ENCODE peak calls at places on chromosome 4, in six cellular contexts. G is progenitor cell of endocrine pancreas, U is PC-3, E is body of pancreas, I is epithelial cell of esophagus, P is RWPE1. Y is an unnamed sample.

GRCh38 chr4:21768349-21769310 is 179.9 kb downstream of the KCNIP4 start:
- DNase-seq in P (peak; percentile 29), I (peak; percentile 65), G (no peak), U (peak; percentile 60), E (no peak), Y (no peak)

GRCh38 chr4:182938213-182938645 is 21.0 kb upstream of the DCTD start:
- DNase-seq in I (peak; percentile 68), U (peak; percentile 75), G (peak; percentile 70), E (peak; percentile 76), P (peak; percentile 68), Y (no peak)

GRCh38 chr4:187840814-187841213 is 154.8 kb upstream of the ZFP42 start:
- DNase-seq in U (peak; percentile 2), E (no peak), G (no peak), P (no peak), I (peak; percentile 31), Y (no peak)

GRCh38 chr4:576991-577498 is 950 bp upstream of the TMEM271 start:
- DNase-seq in G (no peak), P (no peak), I (no peak), U (no peak), E (no peak), Y (no peak)

GRCh38 chr4:35649784-35650183 is 594.5 kb downstream of the ARAP2 start:
- DNase-seq in U (no peak), E (no peak), G (no peak), I (peak; percentile 21), P (no peak), Y (no peak)

GRCh38 chr4:19486400-19486799 is 765.3 kb upstream of the SLIT2 start:
- DNase-seq in E (no peak), I (peak; percentile 30), P (no peak), U (peak; percentile 53), G (no peak), Y (no peak)

GRCh38 chr4:144714166-144714565 is 68.2 kb downstream of the HHIP start:
- DNase-seq in E (no peak), I (peak; percentile 68), P (peak; percentile 20), U (peak; percentile 65), G (no peak), Y (no peak)

GRCh38 chr4:6898763-6899162 is 10.9 kb upstream of the TBC1D14 start:
- DNase-seq in G (no peak), I (no peak), E (no peak), P (no peak), U (no peak), Y (no peak)

GRCh38 chr4:150461957-150462356 is 120.0 kb upstream of the MAB21L2 start:
- DNase-seq in P (no peak), G (no peak), E (no peak), I (no peak), U (no peak), Y (no peak)

GRCh38 chr4:142656178-142656577 is 189.9 kb downstream of the INPP4B start:
- DNase-seq in G (no peak), U (no peak), P (no peak), I (peak; percentile 20), E (no peak), Y (no peak)

GRCh38 chr4:184309241-184310170 is 91.8 kb upstream of the ENPP6 start:
- DNase-seq in U (no peak), G (no peak), I (no peak), E (no peak), P (no peak), Y (no peak)

GRCh38 chr4:182310316-182310715 is 67.1 kb downstream of the TENM3 start:
- DNase-seq in G (no peak), E (no peak), I (no peak), U (no peak), P (no peak), Y (no peak)

GRCh38 chr4:11912886-11913285 is 484.2 kb upstream of the HS3ST1 start:
- DNase-seq in P (peak; percentile 62), G (no peak), U (peak; percentile 67), I (peak; percentile 70), E (no peak), Y (no peak)

GRCh38 chr4:188869581-188869980 is 730.3 kb downstream of the TRIML1 start:
- DNase-seq in G (no peak), P (no peak), E (no peak), I (no peak), U (no peak), Y (no peak)

GRCh38 chr4:102629686-102630085 is 128.5 kb downstream of the NFKB1 start:
- DNase-seq in E (no peak), I (no peak), G (no peak), P (no peak), U (no peak), Y (no peak)

GRCh38 chr4:102625232-102625930 is 124.2 kb downstream of the NFKB1 start:
- DNase-seq in U (peak; percentile 38), P (no peak), E (no peak), I (peak; percentile 68), G (no peak), Y (no peak)

GRCh38 chr4:102631616-102632015 is 129.2 kb downstream of the MANBA start:
- DNase-seq in P (no peak), E (no peak), U (no peak), G (no peak), I (no peak), Y (no peak)

GRCh38 chr4:102632236-102632635 is 128.5 kb downstream of the MANBA start:
- DNase-seq in P (no peak), U (no peak), E (no peak), I (no peak), G (no peak), Y (no peak)

GRCh38 chr4:102627831-102628523 is 126.8 kb downstream of the NFKB1 start:
- DNase-seq in I (peak; percentile 93), G (no peak), U (peak; percentile 91), E (no peak), P (peak; percentile 92), Y (no peak)
- TF ChIP-seq CTCF in I (no peak), G (no peak), U (no peak), E (no peak), P (no peak), Y (no peak)

DNA sequence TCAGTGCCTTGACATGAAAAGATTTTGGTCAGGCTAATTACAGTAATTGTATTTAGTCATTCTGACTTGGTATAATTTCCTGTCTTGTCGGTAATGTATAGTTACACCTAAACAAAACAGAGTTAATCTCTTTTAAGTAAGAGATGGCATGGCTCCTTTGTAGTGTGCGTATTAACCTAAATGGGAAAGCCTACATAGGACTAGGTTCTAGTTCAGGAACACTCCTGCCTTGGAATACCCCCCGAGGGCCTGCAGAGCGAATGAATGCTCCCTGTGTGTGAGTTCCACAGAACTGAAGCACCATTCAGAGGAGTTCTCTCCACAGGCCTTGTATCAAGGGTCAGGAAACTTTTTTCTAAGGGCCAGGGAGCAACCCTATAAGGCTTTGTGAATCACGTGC is 45.0 kb upstream of the STIM2 start:
- DNase-seq in G (no peak), I (peak; percentile 4), P (no peak), U (no peak), E (no peak), Y (no peak)
- TF ChIP-seq CTCF in G (no peak), I (no peak), P (no peak), U (no peak), E (no peak), Y (no peak)

DNA sequence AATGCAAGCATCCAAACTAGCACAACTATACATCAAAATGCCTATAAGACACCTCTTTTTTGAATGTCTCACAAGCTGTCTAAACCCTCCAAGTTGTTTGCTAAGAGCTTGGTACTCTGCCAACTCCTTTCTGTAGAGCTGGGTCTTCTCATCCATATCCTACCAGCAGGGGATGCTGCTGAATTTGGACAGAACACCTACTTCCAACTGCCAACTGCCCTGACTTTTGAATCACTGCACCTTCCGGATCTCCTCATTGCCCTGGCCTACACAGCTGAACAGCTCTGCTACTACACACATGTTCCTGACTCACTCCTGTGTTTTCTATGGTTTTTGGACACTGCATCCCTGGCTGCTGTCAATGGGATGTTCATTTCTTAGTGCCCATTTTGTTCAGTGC is 18.7 kb downstream of the FAM184B start:
- DNase-seq in I (peak; percentile 63), G (no peak), E (no peak), U (peak; percentile 60), P (no peak), Y (no peak)
- TF ChIP-seq CTCF in I (peak; percentile 36), G (no peak), E (no peak), U (peak; percentile 48), P (no peak), Y (no peak)

GRCh38 chr4:25667931-25668557 is 12.4 kb downstream of the SLC34A2 start:
- DNase-seq in I (no peak), E (no peak), G (no peak), U (peak; percentile 67), P (no peak), Y (no peak)
- TF ChIP-seq CTCF in I (no peak), E (no peak), G (no peak), U (peak; percentile 50), P (no peak), Y (no peak)

DNA sequence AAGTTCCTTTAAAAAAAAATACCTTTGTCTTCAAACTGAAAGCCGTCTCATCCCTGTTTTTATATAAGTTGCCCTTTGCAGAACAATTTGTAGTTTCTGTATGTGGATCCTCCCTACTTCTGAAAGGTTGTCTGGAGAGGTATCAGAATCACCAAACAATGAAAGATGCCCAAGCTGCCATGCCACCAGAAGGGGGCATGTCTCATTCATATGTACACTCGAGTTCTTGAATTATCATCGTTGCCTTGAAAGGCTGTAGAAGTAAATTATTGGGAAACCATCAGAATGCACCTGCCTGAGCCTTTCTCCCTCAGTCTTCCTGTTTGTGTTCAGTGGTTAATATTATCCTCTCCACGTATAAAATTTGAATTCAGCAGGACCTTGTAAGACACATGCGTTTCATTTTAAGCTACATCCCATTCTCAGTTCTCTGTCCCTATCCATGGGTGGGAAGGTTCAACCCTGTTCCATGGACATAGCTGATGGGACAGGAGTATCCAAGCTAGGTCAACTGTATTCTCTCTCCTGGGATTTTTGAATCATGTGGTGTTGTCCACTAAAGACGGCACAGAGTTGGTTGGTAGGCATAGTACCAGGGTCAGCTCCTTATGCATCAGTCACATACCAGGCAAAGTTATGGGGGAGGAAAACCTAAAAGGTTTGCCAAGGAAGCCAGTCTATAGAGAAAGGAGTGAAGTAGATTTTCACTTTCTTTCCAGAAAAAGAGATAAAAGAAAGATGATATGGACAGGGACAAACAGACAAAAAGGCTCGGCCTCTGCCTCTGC is 24.0 kb downstream of the GALNT7 start:
- DNase-seq in U (no peak), I (no peak), G (no peak), P (no peak), E (no peak), Y (no peak)
- TF ChIP-seq CTCF in U (peak; percentile 42), I (peak; percentile 16), G (no peak), P (no peak), E (no peak), Y (no peak)

GRCh38 chr4:89835413-89835812 is 1.5 kb downstream of the SNCA start:
- DNase-seq in E (no peak), G (no peak), P (no peak), I (peak; percentile 14), U (no peak), Y (no peak)

GRCh38 chr4:89838005-89838404 is 1.0 kb upstream of the SNCA start:
- DNase-seq in E (no peak), I (peak; percentile 40), U (no peak), P (no peak), G (no peak), Y (no peak)

GRCh38 chr4:89836031-89836777 is 757 bp downstream of the SNCA start:
- DNase-seq in E (no peak), U (no peak), I (peak; percentile 35), G (no peak), P (no peak), Y (peak; percentile 40)

GRCh38 chr4:89837385-89837995 is 529 bp upstream of the SNCA start:
- DNase-seq in G (peak; percentile 29), U (no peak), E (peak; percentile 5), P (peak; percentile 41), I (peak; percentile 70), Y (no peak)

GRCh38 chr4:89836897-89837384 is at the start of gene SNCA:
- DNase-seq in G (peak; percentile 51), P (peak; percentile 73), U (no peak), I (peak; percentile 85), E (peak; percentile 59), Y (peak; percentile 54)
- TF ChIP-seq CTCF in G (no peak), P (no peak), U (no peak), I (no peak), E (no peak), Y (no peak)

GRCh38 chr4:13917010-13917409 is 289.5 kb upstream of the BOD1L1 start:
- DNase-seq in P (no peak), G (no peak), I (no peak), U (no peak), E (no peak), Y (no peak)
- TF ChIP-seq CTCF in P (no peak), G (no peak), I (no peak), U (no peak), E (no peak), Y (no peak)

Y was measured in mesothelial cell of epicardium.